ENCODE peak calls at places on chromosome 3, in eight cellular contexts. D, A, B, G, E, U, P and N are unnamed samples.

GRCh38 chr3:195159819-195160175 is 111.2 kb downstream of the XXYLT1 start:
- DNase-seq in D (no peak), A (no peak), B (peak), G (no peak), E (peak), U (no peak), P (peak), N (peak)

GRCh38 chr3:182382112-182382857 is 411.0 kb upstream of the ATP11B start:
- DNase-seq in D (peak), A (no peak), B (no peak), G (no peak), E (no peak), U (no peak), P (no peak), N (peak)

GRCh38 chr3:131568460-131568859 is 65.7 kb upstream of the MRPL3 start:
- DNase-seq in D (no peak), A (peak), B (no peak), G (peak), E (no peak), U (no peak), P (no peak), N (no peak)

GRCh38 chr3:194505791-194506415 is 19.1 kb upstream of the ATP13A3 start:
- DNase-seq in D (no peak), A (no peak), B (no peak), G (no peak), E (no peak), U (no peak), P (no peak), N (no peak)

GRCh38 chr3:142027295-142027694 is 122.0 kb downstream of the TFDP2 start:
- DNase-seq in D (no peak), A (no peak), B (peak), G (peak), E (peak), U (no peak), P (peak), N (no peak)

GRCh38 chr3:29346828-29347227 is 66.0 kb downstream of the RBMS3 start:
- DNase-seq in D (no peak), A (no peak), B (peak), G (no peak), E (peak), U (no peak), P (peak), N (peak)

GRCh38 chr3:147200545-147200944 is 205.8 kb downstream of the ZIC4 start:
- DNase-seq in D (no peak), A (no peak), B (peak), G (no peak), E (peak), U (no peak), P (peak), N (peak)

GRCh38 chr3:122977645-122978466 is 49.7 kb downstream of the SEMA5B start:
- DNase-seq in D (no peak), A (peak), B (peak), G (peak), E (peak), U (peak), P (peak), N (peak)

GRCh38 chr3:43638594-43639447 is 17.0 kb upstream of the ANO10 start:
- DNase-seq in D (peak), A (peak), B (no peak), G (peak), E (peak), U (peak), P (peak), N (no peak)

GRCh38 chr3:144189044-144189443 is 217.4 kb downstream of the DIPK2A start:
- DNase-seq in D (no peak), A (no peak), B (no peak), G (peak), E (no peak), U (no peak), P (peak), N (no peak)

GRCh38 chr3:153210116-153210515 is 48.1 kb downstream of the RAP2B start:
- DNase-seq in D (no peak), A (no peak), B (peak), G (peak), E (peak), U (peak), P (peak), N (peak)

GRCh38 chr3:126117786-126118185 is 33.9 kb upstream of the SLC41A3 start:
- DNase-seq in D (no peak), A (peak), B (no peak), G (no peak), E (no peak), U (no peak), P (no peak), N (no peak)

GRCh38 chr3:57627976-57628375 is 30.8 kb upstream of the ARF4 start:
- DNase-seq in D (no peak), A (no peak), B (no peak), G (no peak), E (no peak), U (no peak), P (no peak), N (peak)

GRCh38 chr3:39011191-39011736 is 40.5 kb downstream of the SCN11A start:
- DNase-seq in D (no peak), A (no peak), B (no peak), G (no peak), E (no peak), U (no peak), P (no peak), N (no peak)

GRCh38 chr3:168141405-168141993 is 45.8 kb upstream of the GOLIM4 start:
- DNase-seq in D (no peak), A (no peak), B (no peak), G (no peak), E (no peak), U (no peak), P (no peak), N (no peak)

GRCh38 chr3:17032407-17033034 is 147.8 kb downstream of the PLCL2 start:
- DNase-seq in D (no peak), A (no peak), B (peak), G (peak), E (peak), U (no peak), P (peak), N (peak)

GRCh38 chr3:94004301-94004910 is 24.0 kb downstream of the STX19 start:
- DNase-seq in D (peak), A (no peak), B (peak), G (peak), E (peak), U (peak), P (peak), N (no peak)

GRCh38 chr3:86245360-86245759 is 745.6 kb downstream of the VGLL3 start:
- DNase-seq in D (peak), A (no peak), B (no peak), G (no peak), E (peak), U (no peak), P (no peak), N (no peak)

GRCh38 chr3:151871639-151872468 is 1.6 kb upstream of the SUCNR1 start:
- DNase-seq in D (no peak), A (no peak), B (peak), G (no peak), E (no peak), U (no peak), P (no peak), N (no peak)

GRCh38 chr3:36317915-36318314 is 62.4 kb upstream of the STAC start:
- DNase-seq in D (no peak), A (no peak), B (no peak), G (no peak), E (no peak), U (no peak), P (no peak), N (no peak)

GRCh38 chr3:10370429-10370828 is 49.5 kb upstream of the SEC13 start:
- DNase-seq in D (peak), A (no peak), B (peak), G (no peak), E (peak), U (no peak), P (peak), N (no peak)

GRCh38 chr3:194869482-194870169 is 183.9 kb downstream of the FAM43A start:
- DNase-seq in D (no peak), A (no peak), B (peak), G (no peak), E (peak), U (peak), P (peak), N (no peak)

GRCh38 chr3:16290007-16290826 is 25.2 kb downstream of the OXNAD1 start:
- DNase-seq in D (peak), A (no peak), B (peak), G (peak), E (peak), U (peak), P (peak), N (no peak)

GRCh38 chr3:188824596-188824995 is 347.2 kb upstream of the TPRG1 start:
- DNase-seq in D (no peak), A (no peak), B (no peak), G (no peak), E (no peak), U (no peak), P (no peak), N (no peak)
- H3K27ac ChIP-seq in D (no peak), A (no peak), B (no peak), G (no peak), E (no peak), U (no peak), P (no peak), N (no peak)

DNA sequence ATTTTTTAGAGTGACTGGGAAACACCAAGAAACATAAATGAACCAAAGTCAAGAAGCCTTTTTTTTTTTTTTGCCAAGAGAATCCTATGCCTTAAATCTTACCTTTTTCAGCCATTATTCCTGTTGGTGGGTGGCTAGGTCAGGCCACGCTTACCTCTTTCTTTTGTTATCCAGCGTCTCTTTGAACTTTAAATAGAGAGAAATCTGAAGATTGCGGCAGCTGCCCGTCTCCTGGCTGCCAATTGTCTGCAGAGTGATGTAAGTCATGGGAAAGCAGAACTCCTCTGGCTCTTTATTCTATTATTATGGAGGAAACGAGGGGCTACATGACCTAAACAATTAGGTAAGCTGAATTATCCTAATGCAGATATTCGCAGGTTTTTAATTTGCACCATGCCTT is at the start of gene STRIT1:
- DNase-seq in D (no peak), A (no peak), B (no peak), G (no peak), E (no peak), U (no peak), P (no peak), N (no peak)
- H2AFZ ChIP-seq in D (no peak), A (no peak), B (no peak), G (no peak), E (no peak), U (no peak), P (no peak), N (no peak)

GRCh38 chr3:51191768-51192167 is 193.3 kb upstream of the MANF start:
- DNase-seq in D (no peak), A (no peak), B (no peak), G (no peak), E (no peak), U (no peak), P (no peak), N (no peak)
- H3K27ac ChIP-seq in D (no peak), A (no peak), B (no peak), G (no peak), E (no peak), U (no peak), P (no peak), N (no peak)

GRCh38 chr3:71131385-71131871 is 452.1 kb downstream of the FOXP1 start:
- DNase-seq in D (no peak), A (no peak), B (no peak), G (no peak), E (no peak), U (no peak), P (no peak), N (no peak)
- H2AFZ ChIP-seq in D (no peak), A (no peak), B (no peak), G (no peak), E (no peak), U (no peak), P (no peak), N (no peak)

GRCh38 chr3:146071636-146072035 is 89.3 kb downstream of the PLOD2 start:
- DNase-seq in D (no peak), A (no peak), B (no peak), G (no peak), E (no peak), U (no peak), P (no peak), N (no peak)

GRCh38 chr3:146077181-146077580 is 83.8 kb downstream of the PLOD2 start:
- DNase-seq in D (no peak), A (no peak), B (no peak), G (no peak), E (no peak), U (no peak), P (no peak), N (no peak)

GRCh38 chr3:146067048-146067447 is 93.9 kb downstream of the PLOD2 start:
- DNase-seq in D (no peak), A (no peak), B (peak), G (no peak), E (peak), U (peak), P (peak), N (no peak)

GRCh38 chr3:146072824-146073223 is 88.2 kb downstream of the PLOD2 start:
- DNase-seq in D (peak), A (no peak), B (peak), G (no peak), E (peak), U (no peak), P (peak), N (no peak)

DNA sequence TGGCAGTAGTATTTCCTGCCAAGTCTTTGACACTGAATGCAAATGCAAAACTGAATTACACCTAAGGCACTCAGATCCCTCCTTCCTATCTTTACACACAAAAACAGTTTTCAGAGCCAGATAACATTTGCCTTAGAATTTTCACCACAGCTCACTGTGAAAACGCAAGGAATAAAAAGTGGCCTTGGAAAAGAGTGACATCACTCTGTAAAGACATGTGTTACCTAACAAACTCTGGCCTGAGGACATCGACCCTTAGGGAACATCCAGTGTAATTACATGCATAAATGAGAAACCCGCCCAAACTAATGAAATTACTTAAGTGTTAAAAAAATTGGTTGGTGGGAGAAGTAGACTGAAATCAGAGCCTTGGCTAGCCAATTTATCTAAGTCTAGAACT is 88.9 kb downstream of the PLOD2 start:
- DNase-seq in D (no peak), A (no peak), B (no peak), G (no peak), E (no peak), U (no peak), P (no peak), N (no peak)
- H3K27ac ChIP-seq in D (no peak), A (no peak), B (no peak), G (no peak), E (no peak), U (no peak), P (no peak), N (peak)

GRCh38 chr3:180909369-180910127 is 2.9 kb upstream of the FXR1 start:
- DNase-seq in D (no peak), A (no peak), B (no peak), G (no peak), E (no peak), U (no peak), P (no peak), N (no peak)

GRCh38 chr3:180911876-180912303 is 580 bp upstream of the FXR1 start:
- DNase-seq in D (peak), A (no peak), B (no peak), G (no peak), E (no peak), U (no peak), P (no peak), N (no peak)

GRCh38 chr3:180910823-180911222 is 1.6 kb upstream of the FXR1 start:
- DNase-seq in D (no peak), A (no peak), B (no peak), G (no peak), E (no peak), U (no peak), P (no peak), N (no peak)

GRCh38 chr3:180912304-180913226 is at the start of gene FXR1:
- DNase-seq in D (peak), A (peak), B (peak), G (peak), E (peak), U (peak), P (peak), N (peak)

DNA sequence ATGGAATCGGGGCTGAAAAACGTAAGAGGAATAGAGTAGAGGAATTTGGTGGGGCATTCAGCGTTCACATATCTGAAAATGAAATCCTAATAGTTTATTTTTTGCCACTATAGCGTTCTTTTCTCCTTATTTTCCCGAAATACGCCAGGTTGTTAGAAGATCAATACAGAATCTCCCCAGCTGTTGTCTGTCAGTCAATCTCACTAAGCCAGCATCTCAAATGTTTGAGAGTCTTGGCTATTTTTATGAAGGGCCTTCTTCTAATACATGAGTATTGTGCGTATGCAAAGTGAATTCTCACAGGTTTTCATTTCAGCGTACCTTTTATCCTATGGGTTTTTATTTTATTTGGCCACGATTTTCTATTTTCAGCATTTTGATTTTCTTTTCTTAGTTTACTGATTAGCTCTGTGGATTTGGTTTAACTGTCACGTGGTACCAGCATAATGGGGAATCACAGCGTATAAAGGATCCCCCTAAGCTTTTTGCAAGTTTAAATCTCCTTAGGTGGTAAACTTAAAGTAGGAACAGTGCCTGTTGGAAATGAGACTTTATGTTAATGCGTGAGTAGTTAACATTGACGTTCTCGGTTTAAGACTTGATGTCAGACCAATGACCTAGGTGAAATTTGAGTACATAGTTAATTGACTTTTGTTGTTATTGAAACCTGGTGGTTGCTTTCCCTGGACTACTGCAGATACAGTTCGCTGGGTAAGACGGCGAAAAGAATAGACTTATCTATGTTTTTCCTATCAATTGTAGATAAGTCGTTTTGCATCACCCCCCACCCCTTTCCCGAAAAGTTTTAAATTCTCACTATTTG is 1.3 kb downstream of the FXR1 start:
- DNase-seq in D (no peak), A (no peak), B (peak), G (peak), E (peak), U (peak), P (peak), N (peak)
- H2AFZ ChIP-seq in D (no peak), A (no peak), B (no peak), G (no peak), E (no peak), U (peak), P (peak), N (no peak)

DNA sequence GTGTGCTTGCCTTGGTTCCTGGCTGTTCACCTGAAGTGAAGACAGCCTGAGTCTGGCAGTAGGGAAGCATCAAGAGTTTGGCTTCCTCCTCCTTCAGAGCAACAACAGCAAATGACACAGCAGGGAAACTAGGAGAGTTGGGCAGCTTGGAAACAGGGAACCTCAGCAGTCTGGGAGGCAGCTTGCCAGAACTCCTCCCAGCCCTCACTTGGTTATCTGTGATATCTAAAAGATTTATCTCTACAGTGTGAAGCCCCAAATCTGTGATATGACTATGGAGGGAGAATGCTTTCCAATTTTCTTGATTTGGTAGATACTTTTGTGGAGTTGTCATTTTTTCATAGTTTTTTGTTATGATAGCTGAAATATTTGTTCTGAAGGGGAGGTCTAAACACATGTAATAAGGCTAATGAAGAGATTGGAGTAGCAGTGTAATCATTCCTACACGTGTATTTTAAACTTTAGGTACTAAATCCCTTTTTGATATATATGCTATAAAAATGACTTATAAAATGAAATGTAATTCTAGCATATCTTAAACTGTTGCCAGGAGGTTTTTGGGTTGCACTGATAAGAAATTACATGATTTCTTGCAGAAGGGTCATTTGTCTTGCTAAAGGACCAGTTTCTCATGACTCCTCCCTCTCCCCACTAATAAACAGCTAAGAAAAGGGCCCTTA is 20.8 kb downstream of the UBE2E1 start:
- DNase-seq in D (no peak), A (no peak), B (peak), G (no peak), E (no peak), U (no peak), P (no peak), N (peak)
- H3K27ac ChIP-seq in D (no peak), A (no peak), B (no peak), G (peak), E (no peak), U (no peak), P (no peak), N (no peak)